ENCODE peak calls at places on chromosome 15, in six cellular contexts. A, Z, V, W, L and S are unnamed samples.

GRCh38 chr15:74384566-74385441 is 17.4 kb upstream of the CYP11A1 start:
- DNase-seq in Z (peak), L (peak), W (no peak), V (no peak), A (no peak), S (peak)

GRCh38 chr15:70299931-70300858 is 202.5 kb upstream of the TLE3 start:
- DNase-seq in Z (peak), A (no peak), W (peak), V (no peak), L (no peak), S (no peak)

GRCh38 chr15:94253742-94254141 is 22.4 kb downstream of the MCTP2 start:
- DNase-seq in Z (no peak), A (no peak), L (no peak), W (no peak), V (no peak), S (no peak)

GRCh38 chr15:26453914-26454313 is 319.0 kb downstream of the GABRB3 start:
- DNase-seq in V (no peak), A (no peak), Z (no peak), L (no peak), W (no peak), S (no peak)

GRCh38 chr15:85897818-85898717 is 103.3 kb upstream of the KLHL25 start:
- DNase-seq in Z (no peak), L (no peak), A (no peak), V (no peak), W (no peak), S (no peak)

GRCh38 chr15:53307952-53308624 is 451.4 kb downstream of the WDR72 start:
- DNase-seq in W (no peak), V (no peak), L (no peak), A (no peak), Z (no peak), S (no peak)

GRCh38 chr15:83764201-83764839 is 110.4 kb downstream of the ADAMTSL3 start:
- DNase-seq in V (no peak), W (no peak), Z (no peak), A (no peak), L (no peak), S (no peak)

GRCh38 chr15:78076231-78077052 is 1.1 kb downstream of the TBC1D2B start:
- DNase-seq in L (no peak), Z (no peak), W (no peak), A (no peak), V (no peak), S (no peak)

GRCh38 chr15:62066663-62067447 is at the start of gene C2CD4A:
- DNase-seq in A (no peak), V (no peak), L (no peak), Z (peak), W (peak), S (peak)

GRCh38 chr15:52171386-52171785 is 19.8 kb downstream of the GNB5 start:
- DNase-seq in L (no peak), Z (no peak), A (no peak), V (no peak), W (no peak), S (no peak)

GRCh38 chr15:76340198-76340801 is 3.7 kb downstream of the ISL2 start:
- DNase-seq in Z (peak), L (peak), A (no peak), V (no peak), W (no peak), S (no peak)

GRCh38 chr15:28881170-28881569 is 4.6 kb upstream of the APBA2 start:
- DNase-seq in A (no peak), V (no peak), W (no peak), L (no peak), Z (no peak), S (no peak)

GRCh38 chr15:96421211-96421610 is 90.7 kb downstream of the NR2F2 start:
- DNase-seq in Z (no peak), V (no peak), L (peak), A (no peak), W (no peak), S (no peak)

GRCh38 chr15:58440181-58440910 is 8.6 kb downstream of the LIPC start:
- DNase-seq in Z (no peak), L (peak), V (peak), A (no peak), W (no peak), S (no peak)

GRCh38 chr15:62208367-62208766 is 43.3 kb upstream of the C2CD4B start:
- DNase-seq in V (no peak), L (no peak), A (no peak), W (no peak), Z (no peak), S (no peak)

GRCh38 chr15:96037584-96037983 is 292.9 kb upstream of the NR2F2 start:
- DNase-seq in Z (no peak), A (no peak), W (no peak), V (no peak), L (no peak), S (no peak)

GRCh38 chr15:85477730-85478129 is 97.3 kb downstream of the AKAP13 start:
- DNase-seq in Z (no peak), W (no peak), V (no peak), A (no peak), L (no peak), S (no peak)

GRCh38 chr15:82132742-82133141 is 86.9 kb upstream of the MEX3B start:
- DNase-seq in L (peak), V (no peak), Z (no peak), W (no peak), A (peak), S (no peak)

GRCh38 chr15:51046799-51047449 is 47.8 kb downstream of the TNFAIP8L3 start:
- DNase-seq in Z (peak), A (peak), W (no peak), V (no peak), L (peak), S (no peak)

GRCh38 chr15:68552773-68553172 is 26.0 kb upstream of the CORO2B start:
- DNase-seq in Z (no peak), V (no peak), W (no peak), L (no peak), A (peak), S (peak)

GRCh38 chr15:62362608-62363007 is 197.5 kb upstream of the C2CD4B start:
- DNase-seq in L (peak), Z (no peak), V (no peak), W (no peak), A (no peak), S (no peak)

GRCh38 chr15:58932791-58933310 is 628 bp downstream of the SLTM start:
- DNase-seq in L (peak), W (no peak), A (peak), Z (no peak), V (peak), S (peak)

GRCh38 chr15:43912991-43913927 is 86.5 kb downstream of the WDR76 start:
- DNase-seq in V (no peak), L (peak), Z (no peak), A (peak), W (no peak), S (peak)

GRCh38 chr15:22962611-22963010 is 17.6 kb downstream of the CYFIP1 start:
- DNase-seq in A (no peak), W (no peak), L (no peak), V (no peak), Z (no peak), S (no peak)

GRCh38 chr15:70752142-70752754 is 11.1 kb downstream of the UACA start:
- DNase-seq in Z (peak), A (no peak), W (no peak), L (no peak), V (no peak), S (no peak)

GRCh38 chr15:49187537-49188245 is 17.6 kb downstream of the GALK2 start:
- DNase-seq in L (peak), A (no peak), V (no peak), Z (no peak), W (no peak), S (no peak)

GRCh38 chr15:80567721-80568157 is 127.4 kb upstream of the ABHD17C start:
- DNase-seq in Z (peak), A (peak), L (peak), W (no peak), V (peak), S (no peak)

GRCh38 chr15:75410196-75410595 is 41.3 kb downstream of the SIN3A start:
- DNase-seq in Z (no peak), W (no peak), L (no peak), V (no peak), A (no peak), S (no peak)

GRCh38 chr15:78102741-78103140 is 10.4 kb downstream of the SH2D7 start:
- DNase-seq in Z (peak), L (no peak), A (no peak), V (no peak), W (no peak), S (no peak)

GRCh38 chr15:28033443-28033842 is 65.7 kb downstream of the OCA2 start:
- DNase-seq in L (no peak), Z (no peak), W (no peak), A (no peak), V (no peak), S (no peak)

GRCh38 chr15:34282384-34282783 is 55.2 kb downstream of the SLC12A6 start:
- DNase-seq in A (no peak), W (no peak), Z (no peak), V (no peak), L (no peak), S (no peak)

GRCh38 chr15:64571857-64572291 is 111.5 kb downstream of the ZNF609 start:
- DNase-seq in W (no peak), V (no peak), A (no peak), Z (no peak), L (no peak), S (no peak)

GRCh38 chr15:85178366-85178765 is 196.7 kb downstream of the PDE8A start:
- DNase-seq in L (no peak), Z (no peak), W (no peak), V (no peak), A (no peak), S (no peak)

GRCh38 chr15:49492834-49493233 is 69.8 kb downstream of the FGF7 start:
- DNase-seq in L (peak), A (no peak), W (no peak), Z (no peak), V (no peak), S (no peak)